ENCODE peak calls at places on chromosome 14, in five cellular contexts. P is left ventricle myocardium inferior, Q is AG04450, D is Panc1, X is pancreas. K is an unnamed sample.

GRCh38 chr14:94066089-94066676 is 14.8 kb downstream of the DDX24 start:
- DNase-seq in Q (no peak), X (peak; percentile 43), P (no peak), D (no peak), K (peak; percentile 35)

GRCh38 chr14:69685217-69685616 is 73.8 kb downstream of the SUSD6 start:
- DNase-seq in D (peak; percentile 56), X (no peak), Q (no peak), P (no peak), K (no peak)

GRCh38 chr14:103068351-103069073 is 11.2 kb upstream of the CDC42BPB start:
- DNase-seq in Q (no peak), P (no peak), D (no peak), X (no peak), K (no peak)

GRCh38 chr14:93039649-93040315 is 75.9 kb downstream of the ITPK1 start:
- DNase-seq in X (no peak), P (no peak), Q (no peak), D (no peak), K (no peak)

GRCh38 chr14:101721951-101722661 is 39.4 kb upstream of the PPP2R5C start:
- DNase-seq in D (no peak), P (no peak), Q (no peak), X (no peak), K (no peak)

GRCh38 chr14:99317231-99318090 is 45.5 kb upstream of the BCL11B start:
- DNase-seq in P (no peak), D (no peak), Q (no peak), X (no peak), K (no peak)

GRCh38 chr14:94144765-94145164 is 15.4 kb upstream of the IFI27L2 start:
- DNase-seq in X (no peak), Q (no peak), D (no peak), P (no peak), K (no peak)

GRCh38 chr14:103512701-103513611 is 9.7 kb downstream of the CKB start:
- DNase-seq in X (peak; percentile 67), P (peak; percentile 49), Q (no peak), D (no peak), K (no peak)

GRCh38 chr14:80152763-80153162 is 58.5 kb downstream of the DIO2 start:
- DNase-seq in D (no peak), P (no peak), Q (no peak), X (no peak), K (no peak)

GRCh38 chr14:60094306-60094897 is 2.7 kb downstream of the PCNX4 start:
- DNase-seq in Q (no peak), P (no peak), X (no peak), D (no peak), K (no peak)

GRCh38 chr14:67934851-67935250 is 115.3 kb downstream of the RAD51B start:
- DNase-seq in Q (no peak), P (no peak), X (no peak), D (no peak), K (no peak)

GRCh38 chr14:100640481-100641273 is 53.5 kb upstream of the BEGAIN start:
- DNase-seq in D (no peak), X (no peak), P (no peak), Q (no peak), K (no peak)

GRCh38 chr14:100858838-100859220 is 32.9 kb downstream of the MEG3 start:
- DNase-seq in P (no peak), D (no peak), X (no peak), Q (no peak), K (no peak)

GRCh38 chr14:64671591-64671990 is 32.6 kb upstream of the PLEKHG3 start:
- DNase-seq in P (no peak), X (peak; percentile 25), D (peak; percentile 25), Q (peak; percentile 39), K (peak; percentile 74)

GRCh38 chr14:61186341-61186740 is 94.8 kb downstream of the TMEM30B start:
- DNase-seq in Q (no peak), D (no peak), X (no peak), P (no peak), K (no peak)

GRCh38 chr14:61188936-61189808 is 92.0 kb downstream of the TMEM30B start:
- DNase-seq in X (peak; percentile 38), D (no peak), P (peak; percentile 36), Q (no peak), K (no peak)

GRCh38 chr14:61186793-61187641 is 94.1 kb downstream of the TMEM30B start:
- DNase-seq in P (no peak), D (no peak), X (no peak), Q (no peak), K (no peak)

GRCh38 chr14:61187642-61187905 is 93.6 kb downstream of the TMEM30B start:
- DNase-seq in D (no peak), P (no peak), Q (no peak), X (no peak), K (no peak)

GRCh38 chr14:61188196-61188595 is 92.9 kb downstream of the TMEM30B start:
- DNase-seq in P (peak; percentile 44), D (no peak), Q (no peak), X (no peak), K (no peak)
- H3K4me3 ChIP-seq in P (peak overlapping the region; percentile 58), D (peak overlapping the region; percentile 66), Q (no peak overlapping the region), X (no peak overlapping the region), K (no peak overlapping the region)

GRCh38 chr14:29940482-29940881 is 12.8 kb upstream of the PRKD1 start:
- DNase-seq in X (no peak), D (no peak), P (no peak), Q (no peak), K (no peak)

GRCh38 chr14:29941401-29941800 is 13.8 kb upstream of the PRKD1 start:
- DNase-seq in P (no peak), Q (no peak), X (no peak), D (no peak), K (no peak)

DNA sequence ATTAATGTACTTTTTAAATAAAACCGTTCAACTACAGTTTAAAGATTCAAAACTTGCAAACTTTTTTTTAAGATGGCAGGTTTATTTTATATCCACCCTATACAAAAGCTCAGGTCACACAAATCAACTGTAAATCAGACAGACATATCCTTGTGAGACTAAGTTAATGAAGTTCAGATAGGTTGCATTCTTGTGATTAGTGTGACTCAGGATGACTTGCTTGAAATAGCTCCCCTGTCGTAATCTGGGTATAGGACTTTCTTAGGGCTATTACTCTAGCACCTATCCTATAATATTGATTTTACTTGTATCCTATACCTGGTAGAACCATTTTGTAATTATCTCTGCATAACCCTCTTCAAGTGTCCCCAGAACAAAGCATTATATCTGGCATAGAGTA is 9.5 kb upstream of the PRKD1 start:
- DNase-seq in P (no peak), D (no peak), Q (no peak), X (no peak), K (no peak)
- H3K9me3 ChIP-seq in P (no peaks in the 10 kb centered on the region), D (no peaks in the 10 kb centered on the region), Q (no peaks in the 10 kb centered on the region), X (no peaks in the 10 kb centered on the region), K (no peaks in the 10 kb centered on the region)

GRCh38 chr14:51053157-51053556 is 41.7 kb downstream of the TRIM9 start:
- DNase-seq in Q (no peak), D (no peak), P (no peak), X (no peak), K (no peak)

GRCh38 chr14:51058382-51058781 is 36.5 kb downstream of the TRIM9 start:
- DNase-seq in P (no peak), X (no peak), Q (no peak), D (no peak), K (no peak)

DNA sequence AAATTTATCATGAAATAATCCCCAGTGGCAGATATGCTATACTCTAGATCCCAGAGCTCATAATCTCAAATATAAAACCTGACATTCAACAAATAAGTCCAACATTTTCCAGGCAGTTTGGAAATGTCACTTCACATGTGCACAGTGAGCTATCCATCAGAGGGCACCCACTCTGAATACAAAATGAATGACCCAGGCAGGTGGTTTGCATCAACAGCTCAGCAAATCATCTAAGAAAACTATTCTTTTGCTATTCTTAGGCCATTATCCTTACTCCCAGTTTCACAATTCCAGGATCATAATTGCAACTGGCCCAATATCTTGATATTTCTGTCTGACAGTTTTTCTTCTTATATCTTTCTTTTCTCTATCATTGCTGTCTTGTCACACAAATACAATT is 38.5 kb downstream of the TRIM9 start:
- DNase-seq in Q (no peak), X (no peak), D (no peak), P (no peak), K (no peak)
- H3K27me3 ChIP-seq in Q (peaks cover 5% of the 10 kb centered on the region), X (no peaks in the 10 kb centered on the region), D (no peaks in the 10 kb centered on the region), P (no peaks in the 10 kb centered on the region), K (no peaks in the 10 kb centered on the region)

GRCh38 chr14:75539562-75540478 is 17.6 kb downstream of the BATF start:
- DNase-seq in Q (no peak), P (no peak), X (no peak), D (no peak), K (no peak)

GRCh38 chr14:75540479-75540851 is 18.2 kb downstream of the BATF start:
- DNase-seq in Q (no peak), D (no peak), X (no peak), P (no peak), K (no peak)

GRCh38 chr14:75543786-75544185 is 21.5 kb downstream of the BATF start:
- DNase-seq in P (no peak), X (no peak), D (no peak), Q (no peak), K (no peak)

GRCh38 chr14:75543258-75543657 is 21.0 kb downstream of the BATF start:
- DNase-seq in D (no peak), Q (no peak), X (no peak), P (no peak), K (no peak)

DNA sequence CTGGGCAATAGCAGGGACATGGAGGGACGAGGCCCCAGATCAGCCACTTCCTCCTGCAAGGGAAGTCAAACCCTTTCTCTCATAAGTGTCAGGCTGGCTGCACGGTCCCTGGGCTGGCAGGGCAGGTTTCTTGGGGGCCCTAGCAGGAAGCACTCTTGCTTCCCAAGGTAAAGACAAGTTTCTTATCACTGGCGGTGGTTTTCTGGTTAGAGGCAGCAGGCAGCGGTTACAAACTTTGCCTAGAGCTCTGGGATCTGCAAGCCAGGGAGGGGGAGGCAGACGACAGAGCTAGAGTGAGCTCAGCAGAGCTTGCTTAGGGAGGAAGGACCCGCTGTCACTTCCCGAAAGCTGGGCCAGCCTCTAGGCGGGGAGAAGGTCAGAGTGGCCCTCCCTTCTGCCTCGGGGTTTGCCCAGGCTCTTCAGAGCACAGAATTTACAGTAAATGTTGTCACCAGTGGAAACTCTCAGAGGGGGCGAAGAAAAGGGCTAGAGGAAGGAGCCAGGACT is 20.4 kb downstream of the BATF start:
- DNase-seq in Q (no peak), P (peak; percentile 59), D (no peak), X (no peak), K (no peak)
- H3K4me3 ChIP-seq in Q (no peak overlapping the region), P (no peak overlapping the region), D (no peak overlapping the region), X (no peak overlapping the region), K (no peak overlapping the region)